ENCODE peak calls at places on chromosomes 5 and 9, in four cellular contexts. T is left colon; S is T-helper 9 cell; M is natural killer cell treated with Interleukin-12 subunit alpha and Interleukin-12 subunit beta and Interleukin-15 and Interleukin-18, amount 100 ng/mL, for 72 hours. D is an unnamed sample.

GRCh38 chr9:113566712-113567071 is 103.2 kb downstream of the RGS3 start:
- DNase-seq in T (peak), S (no peak), M (no peak), D (no peak)

GRCh38 chr5:43121565-43122484 is 1.1 kb downstream of the ZNF131 start:
- DNase-seq in T (peak), S (no peak), M (no peak), D (no peak)

GRCh38 chr5:42036379-42036778 is 111.3 kb downstream of the FBXO4 start:
- DNase-seq in T (no peak), S (no peak), M (no peak), D (no peak)

GRCh38 chr5:151280443-151280842 is 23.1 kb downstream of the SLC36A3 start:
- DNase-seq in T (no peak), S (no peak), M (no peak), D (no peak)

GRCh38 chr9:92963831-92964606 is 16.7 kb downstream of the FGD3 start:
- DNase-seq in T (no peak), S (peak), M (peak), D (peak)

GRCh38 chr5:79133657-79134451 is 22.2 kb downstream of the BHMT start:
- DNase-seq in T (peak), S (peak), M (peak), D (peak)

GRCh38 chr5:172168311-172168710 is 19.7 kb downstream of the STK10 start:
- DNase-seq in T (no peak), S (no peak), M (no peak), D (no peak)

GRCh38 chr5:9661316-9662015 is 31.3 kb upstream of the TAS2R1 start:
- DNase-seq in T (no peak), S (no peak), M (no peak), D (no peak)

GRCh38 chr5:138520971-138521370 is 22.1 kb downstream of the ETF1 start:
- DNase-seq in T (no peak), S (no peak), M (no peak), D (no peak)

GRCh38 chr5:14486486-14486885 is 95.1 kb upstream of the OTULINL start:
- DNase-seq in T (no peak), S (no peak), M (no peak), D (no peak)

GRCh38 chr9:69815313-69815712 is 5.3 kb upstream of the CFAP95 start:
- DNase-seq in T (no peak), S (no peak), M (no peak), D (no peak)

GRCh38 chr5:9558319-9558965 is 12.6 kb upstream of the SEMA5A start:
- DNase-seq in T (peak), S (no peak), M (no peak), D (no peak)

GRCh38 chr9:97851450-97851883 is 1.6 kb upstream of the FOXE1 start:
- DNase-seq in T (no peak), S (no peak), M (no peak), D (no peak)

GRCh38 chr9:124652203-124652992 is 118.7 kb downstream of the NR6A1 start:
- DNase-seq in T (no peak), S (no peak), M (no peak), D (no peak)

GRCh38 chr9:95065224-95065623 is 252.3 kb downstream of the FANCC start:
- DNase-seq in T (no peak), S (no peak), M (no peak), D (no peak)

GRCh38 chr5:181186902-181187499 is 18.0 kb downstream of the TRIM7 start:
- DNase-seq in T (no peak), S (no peak), M (no peak), D (no peak)